ENCODE peak calls at places on chromosomes 2 and 18, in six cellular contexts. T, N, L, U, K and A are unnamed samples.

GRCh38 chr2:75431276-75431675 is 129.5 kb downstream of the EVA1A start:
- DNase-seq in T (no peak), N (no peak), L (no peak), U (no peak), K (no peak), A (no peak)

GRCh38 chr18:6215888-6216287 is 198.8 kb downstream of the L3MBTL4 start:
- DNase-seq in T (no peak), N (no peak), L (no peak), U (no peak), K (no peak), A (no peak)

GRCh38 chr2:54497738-54498680 is 41.9 kb downstream of the SPTBN1 start:
- DNase-seq in T (no peak), N (no peak), L (no peak), U (peak; percentile 41), K (peak; percentile 25), A (no peak)

GRCh38 chr18:11808001-11808855 is 43.0 kb upstream of the CHMP1B start:
- DNase-seq in T (no peak), N (no peak), L (no peak), U (peak; percentile 85), K (peak; percentile 9), A (peak; percentile 57)

GRCh38 chr2:173053043-173053699 is 22.5 kb upstream of the MAP3K20 start:
- DNase-seq in T (no peak), N (no peak), L (no peak), U (no peak), K (no peak), A (no peak)

GRCh38 chr18:39969813-39970494 is 1985.1 kb upstream of the PIK3C3 start:
- DNase-seq in T (no peak), N (no peak), L (no peak), U (no peak), K (no peak), A (no peak)

GRCh38 chr18:45935591-45936335 is 31.4 kb downstream of the EPG5 start:
- DNase-seq in T (no peak), N (no peak), L (no peak), U (no peak), K (no peak), A (no peak)

GRCh38 chr2:64904405-64905329 is 84.5 kb upstream of the SLC1A4 start:
- DNase-seq in T (no peak), N (no peak), L (no peak), U (no peak), K (no peak), A (no peak)

GRCh38 chr2:96805026-96805425 is 11.0 kb upstream of the CNNM3 start:
- DNase-seq in T (no peak), N (no peak), L (no peak), U (no peak), K (no peak), A (no peak)

GRCh38 chr18:52222211-52222610 is 117.8 kb upstream of the DCC start:
- DNase-seq in T (no peak), N (no peak), L (no peak), U (no peak), K (no peak), A (no peak)

GRCh38 chr2:127097841-127098651 is 8.9 kb downstream of the BIN1 start:
- DNase-seq in T (no peak), N (no peak), L (no peak), U (no peak), K (no peak), A (no peak)

GRCh38 chr2:45623120-45623519 is 12.1 kb upstream of the SRBD1 start:
- DNase-seq in T (no peak), N (no peak), L (no peak), U (no peak), K (no peak), A (no peak)

GRCh38 chr2:9656270-9656766 is 25.5 kb upstream of the YWHAQ start:
- DNase-seq in T (peak; percentile 45), N (no peak), L (peak; percentile 47), U (peak; percentile 78), K (no peak), A (peak; percentile 86)